ENCODE peak calls at places on chromosomes 12 and 14, in four cellular contexts. V is H1, W is A549, S is K562. H is an unnamed sample.

GRCh38 chr12:78290606-78291345 is 460.1 kb downstream of the NAV3 start:
- DNase-seq in S (no peak), W (peak), V (no peak), H (peak)

GRCh38 chr14:31792726-31793125 is 231.5 kb downstream of the NUBPL start:
- DNase-seq in S (no peak), V (no peak), W (no peak), H (no peak)

GRCh38 chr12:67068204-67068731 is 200.9 kb upstream of the CAND1 start:
- DNase-seq in S (no peak), W (peak), V (peak), H (no peak)

GRCh38 chr12:70661762-70662161 is 24.5 kb upstream of the PTPRB start:
- DNase-seq in W (no peak), S (no peak), V (no peak), H (no peak)

GRCh38 chr12:74663958-74664357 is 126.3 kb downstream of the ATXN7L3B start:
- DNase-seq in W (no peak), S (no peak), V (no peak), H (no peak)

GRCh38 chr12:65525501-65526141 is 247.1 kb downstream of the MSRB3 start:
- DNase-seq in W (no peak), V (no peak), S (no peak), H (no peak)

GRCh38 chr12:57849035-57849434 is 2.5 kb upstream of the CTDSP2 start:
- DNase-seq in W (no peak), V (no peak), S (no peak), H (no peak)

GRCh38 chr12:100329800-100330199 is 27.1 kb upstream of the SLC17A8 start:
- DNase-seq in W (no peak), V (no peak), S (no peak), H (no peak)

GRCh38 chr12:24087294-24087693 is 137.8 kb upstream of the SOX5 start:
- DNase-seq in W (no peak), S (no peak), V (no peak), H (no peak)

GRCh38 chr12:130739571-130739970 is 23.5 kb upstream of the RIMBP2 start:
- DNase-seq in V (no peak), S (no peak), W (no peak), H (no peak)

GRCh38 chr14:85088231-85088630 is 441.7 kb upstream of the FLRT2 start:
- DNase-seq in V (no peak), S (no peak), W (no peak), H (no peak)

GRCh38 chr14:85195872-85196477 is 334.0 kb upstream of the FLRT2 start:
- DNase-seq in W (peak), S (no peak), V (no peak), H (no peak)

GRCh38 chr14:69493038-69493437 is 8.5 kb downstream of the PLEKHD1 start:
- DNase-seq in W (no peak), V (no peak), S (no peak), H (no peak)

GRCh38 chr14:61269321-61270083 is 11.6 kb downstream of the TMEM30B start:
- DNase-seq in W (peak), S (peak), V (no peak), H (peak)

GRCh38 chr14:63770187-63770807 is 42.4 kb upstream of the SGPP1 start:
- DNase-seq in W (peak), V (no peak), S (no peak), H (peak)

GRCh38 chr14:56892959-56893358 is 82.7 kb upstream of the OTX2 start:
- DNase-seq in W (no peak), V (no peak), S (no peak), H (no peak)

GRCh38 chr12:52825961-52826360 is 8.2 kb downstream of the KRT79 start:
- DNase-seq in W (no peak), S (no peak), V (no peak), H (no peak)

GRCh38 chr14:37945959-37946358 is 261.7 kb upstream of the SSTR1 start:
- DNase-seq in V (no peak), W (no peak), S (no peak), H (no peak)

GRCh38 chr14:74502236-74503019 is 8.9 kb downstream of the ISCA2 start:
- DNase-seq in S (peak), V (no peak), W (peak), H (peak)

GRCh38 chr12:1595690-1596347 is 1.4 kb upstream of the FBXL14 start:
- DNase-seq in S (no peak), W (no peak), V (no peak), H (no peak)

GRCh38 chr14:63174760-63175191 is 29.5 kb upstream of the RHOJ start:
- DNase-seq in V (peak), S (peak), W (peak), H (peak)

GRCh38 chr14:22882529-22883190 is 362 bp upstream of the REM2 start:
- DNase-seq in W (peak), V (no peak), S (peak), H (no peak)

GRCh38 chr14:98906123-98906995 is 365.6 kb downstream of the BCL11B start:
- DNase-seq in S (no peak), V (no peak), W (peak), H (peak)

GRCh38 chr12:55743131-55743921 is 404 bp downstream of the GDF11 start:
- DNase-seq in S (peak), W (peak), V (no peak), H (no peak)

GRCh38 chr12:106082216-106083175 is 56.3 kb downstream of the NUAK1 start:
- DNase-seq in W (no peak), S (no peak), V (no peak), H (no peak)

GRCh38 chr12:107884769-107885694 is 110.5 kb downstream of the ASCL4 start:
- DNase-seq in S (peak), W (peak), V (no peak), H (peak)

GRCh38 chr12:95773320-95773719 is 17.2 kb downstream of the NTN4 start:
- DNase-seq in W (no peak), V (no peak), S (no peak), H (no peak)
- TF ChIP-seq CHD2 in W (no peak), V (no peak), S (no peak), H (no peak)

GRCh38 chr14:76775159-76775694 is 14.0 kb downstream of the VASH1 start:
- DNase-seq in S (no peak), W (no peak), V (no peak), H (no peak)

GRCh38 chr14:76774471-76775158 is 13.3 kb downstream of the VASH1 start:
- DNase-seq in V (no peak), S (no peak), W (no peak), H (no peak)

GRCh38 chr14:76775695-76776305 is 14.5 kb downstream of the VASH1 start:
- DNase-seq in V (no peak), S (no peak), W (no peak), H (no peak)

GRCh38 chr14:76777721-76778120 is 16.5 kb downstream of the VASH1 start:
- DNase-seq in W (no peak), V (no peak), S (no peak), H (no peak)

GRCh38 chr14:76776306-76777251 is 15.3 kb downstream of the VASH1 start:
- DNase-seq in V (no peak), W (no peak), S (peak), H (peak)
- TF ChIP-seq RNF2 in V (no peak), W (no peak), S (no peak), H (no peak)

GRCh38 chr14:67526181-67526580 is 6.9 kb upstream of the PLEKHH1 start:
- DNase-seq in V (no peak), W (no peak), S (no peak), H (no peak)

GRCh38 chr14:67525389-67525788 is 7.7 kb upstream of the PLEKHH1 start:
- DNase-seq in S (no peak), W (no peak), V (no peak), H (no peak)

GRCh38 chr14:67524152-67524963 is 8.7 kb upstream of the PLEKHH1 start:
- DNase-seq in V (no peak), W (no peak), S (no peak), H (no peak)

GRCh38 chr14:67527756-67528155 is 5.3 kb upstream of the PLEKHH1 start:
- DNase-seq in V (no peak), S (no peak), W (no peak), H (no peak)

DNA sequence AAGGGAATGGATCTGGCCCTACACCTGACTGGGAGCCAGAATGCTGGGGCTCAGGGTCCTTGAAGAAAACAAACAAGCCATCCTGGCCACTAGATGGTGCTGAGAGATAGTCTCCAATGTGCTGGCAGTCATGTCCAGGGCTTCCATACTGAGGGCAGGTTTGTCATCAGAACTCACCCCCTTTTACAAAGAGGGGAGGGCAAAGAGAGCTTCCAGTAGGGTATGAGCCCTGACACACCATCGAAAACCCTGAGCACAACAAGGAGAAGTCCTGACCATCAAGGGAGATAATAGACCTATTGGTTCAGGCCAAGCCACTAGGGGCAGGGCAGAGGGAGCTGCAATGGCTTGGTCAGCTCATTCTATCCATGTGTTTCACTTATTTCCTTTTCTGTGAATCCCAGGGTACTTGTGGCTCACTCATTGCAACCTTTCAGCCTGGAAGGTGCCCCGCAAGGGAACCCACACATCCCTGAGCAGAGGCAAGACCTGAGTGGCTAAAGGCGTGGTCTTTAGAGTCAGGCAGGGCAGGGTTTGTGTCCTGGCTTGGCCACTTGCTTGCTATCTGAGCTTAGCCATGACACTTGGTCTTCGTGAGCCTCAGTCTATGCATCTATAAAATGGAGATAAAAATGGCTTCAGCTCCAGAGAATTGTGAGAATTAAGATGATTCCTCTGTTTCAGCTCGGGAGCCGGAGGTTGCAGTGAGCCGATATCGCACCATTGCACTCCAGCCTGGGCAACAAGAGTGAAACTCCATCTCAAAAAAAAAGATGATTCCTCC is 6.2 kb upstream of the PLEKHH1 start:
- DNase-seq in S (peak), W (peak), V (no peak), H (peak)
- TF ChIP-seq CHD2 in S (no peak), W (no peak), V (no peak), H (no peak)

GRCh38 chr14:105255021-105255507 is 6.7 kb downstream of the BTBD6 start:
- DNase-seq in V (no peak), S (no peak), W (no peak), H (no peak)

GRCh38 chr14:105260826-105261438 is 12.6 kb downstream of the BTBD6 start:
- DNase-seq in S (no peak), W (no peak), V (no peak), H (no peak)

GRCh38 chr14:105258846-105259245 is 10.5 kb downstream of the BTBD6 start:
- DNase-seq in S (no peak), V (no peak), W (peak), H (no peak)

GRCh38 chr14:105256292-105256960 is 8.1 kb downstream of the BTBD6 start:
- DNase-seq in V (no peak), W (no peak), S (no peak), H (no peak)

GRCh38 chr14:105257464-105257863 is 9.1 kb downstream of the BTBD6 start:
- DNase-seq in W (no peak), V (no peak), S (no peak), H (no peak)
- TF ChIP-seq RNF2 in W (no peak), V (no peak), S (no peak), H (no peak)

DNA sequence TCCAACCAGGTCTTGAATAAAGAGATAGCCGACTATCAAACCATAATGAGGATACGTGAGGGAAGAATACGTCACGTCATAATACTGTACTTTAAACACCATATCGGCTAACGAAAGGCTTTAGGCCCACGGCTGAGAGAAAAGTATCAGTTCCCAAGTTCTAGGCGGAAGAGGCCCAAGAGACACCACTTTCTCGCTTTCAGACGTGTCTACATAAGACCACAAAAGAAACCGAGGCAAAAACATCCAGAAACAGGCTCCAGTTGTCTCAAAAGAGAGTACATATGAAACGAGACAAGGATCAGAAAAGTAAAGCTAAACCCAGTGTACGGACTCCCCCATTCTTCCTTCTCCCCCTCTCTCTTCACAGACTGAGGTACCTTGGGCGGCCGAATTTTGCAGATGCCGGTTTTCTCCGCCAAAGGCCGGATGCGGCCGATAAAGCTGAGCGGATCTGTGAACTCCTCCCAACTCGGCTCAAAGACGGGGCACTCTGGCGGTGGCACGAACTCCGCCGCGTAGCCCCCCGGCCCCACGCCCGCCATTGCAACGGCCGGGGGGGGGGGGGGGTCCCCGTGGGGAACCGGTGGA is 478 bp downstream of the KDM5A start:
- DNase-seq in W (peak), S (peak), V (no peak), H (no peak)
- TF ChIP-seq CHD2 in W (no peak), S (no peak), V (no peak), H (no peak)

GRCh38 chr12:112977139-112977538 is 1.2 kb upstream of the OAS2 start:
- DNase-seq in W (no peak), V (no peak), S (no peak), H (no peak)
- TF ChIP-seq RNF2 in W (no peak), V (no peak), S (no peak), H (no peak)

GRCh38 chr14:101358726-101359125 is 202.6 kb upstream of the DIO3 start:
- DNase-seq in S (no peak), W (no peak), V (no peak), H (no peak)
- TF ChIP-seq CHD2 in S (no peak), W (no peak), V (no peak), H (no peak)